ENCODE peak calls at places on chromosomes 7 and 10, in ten cellular contexts. M is uterus, Y is sigmoid colon, E is cardiac muscle cell, T is ascending aorta, X is left ventricle myocardium inferior, R is hepatocyte, W is upper lobe of right lung, H is tibial artery, I is adrenal gland. A is an unnamed sample. For H3K27me3, H3K36me3 and H3K9me3, the result is how much of the 10 kb centered on the place peaks cover.

GRCh38 chr7:128906001-128906765 is 4.3 kb downstream of the KCP start:
- DNase-seq in M (no peak), Y (peak), E (no peak), T (no peak), X (no peak), R (no peak), W (peak), H (no peak), I (no peak), A (no peak)

GRCh38 chr7:117021960-117022359 is 68.7 kb downstream of the ST7 start:
- DNase-seq in M (no peak), Y (no peak), E (no peak), T (no peak), X (no peak), R (no peak), W (no peak), H (no peak), I (no peak), A (no peak)

GRCh38 chr10:32299354-32299980 is 47.5 kb downstream of the EPC1 start:
- DNase-seq in M (no peak), Y (no peak), E (no peak), T (no peak), X (no peak), R (no peak), W (no peak), H (no peak), I (no peak), A (no peak)

GRCh38 chr10:31521432-31521831 is 202.4 kb downstream of the ZEB1 start:
- DNase-seq in M (no peak), Y (no peak), E (no peak), T (no peak), X (no peak), R (no peak), W (no peak), H (no peak), I (no peak), A (no peak)

GRCh38 chr7:4880218-4880617 is 3.3 kb downstream of the RADIL start:
- DNase-seq in M (no peak), Y (peak), E (peak), T (no peak), X (no peak), R (no peak), W (no peak), H (no peak), I (no peak), A (no peak)

GRCh38 chr7:91248996-91249395 is 15.2 kb upstream of the FZD1 start:
- DNase-seq in M (no peak), Y (no peak), E (peak), T (no peak), X (no peak), R (no peak), W (no peak), H (no peak), I (no peak), A (no peak)

GRCh38 chr10:90917231-90917967 is 3.5 kb downstream of the ANKRD1 start:
- DNase-seq in M (no peak), Y (no peak), E (no peak), T (no peak), X (no peak), R (no peak), W (no peak), H (no peak), I (no peak), A (no peak)

GRCh38 chr10:34028936-34029335 is 694.5 kb upstream of the NRP1 start:
- DNase-seq in M (no peak), Y (no peak), E (no peak), T (no peak), X (no peak), R (no peak), W (no peak), H (no peak), I (no peak), A (no peak)

GRCh38 chr10:22984066-22984465 is 56.2 kb downstream of the ARMC3 start:
- DNase-seq in M (no peak), Y (no peak), E (no peak), T (no peak), X (no peak), R (no peak), W (no peak), H (no peak), I (no peak), A (no peak)

GRCh38 chr10:97736902-97737769 is at the start of gene ZFYVE27:
- DNase-seq in M (peak), Y (peak), E (peak), T (peak), X (peak), R (peak), W (peak), H (peak), I (peak), A (peak)

GRCh38 chr10:57661206-57661605 is 606.5 kb downstream of the IPMK start:
- DNase-seq in M (no peak), Y (no peak), E (no peak), T (no peak), X (no peak), R (no peak), W (no peak), H (no peak), I (peak), A (no peak)

GRCh38 chr7:11177793-11178192 is 204.1 kb downstream of the PHF14 start:
- DNase-seq in M (no peak), Y (no peak), E (no peak), T (no peak), X (no peak), R (no peak), W (no peak), H (no peak), I (no peak), A (no peak)

GRCh38 chr7:98685541-98685940 is 68.5 kb downstream of the NPTX2 start:
- DNase-seq in M (no peak), Y (no peak), E (no peak), T (no peak), X (no peak), R (no peak), W (no peak), H (no peak), I (no peak), A (no peak)

GRCh38 chr10:129131439-129132122 is 335.5 kb upstream of the MGMT start:
- DNase-seq in M (peak), Y (no peak), E (no peak), T (no peak), X (no peak), R (no peak), W (no peak), H (peak), I (peak), A (no peak)

GRCh38 chr10:1361411-1362105 is 305.4 kb downstream of the WDR37 start:
- DNase-seq in M (no peak), Y (no peak), E (no peak), T (no peak), X (no peak), R (no peak), W (no peak), H (no peak), I (no peak), A (no peak)

GRCh38 chr10:62052276-62052675 is 150.8 kb downstream of the ARID5B start:
- DNase-seq in M (no peak), Y (no peak), E (no peak), T (no peak), X (no peak), R (no peak), W (no peak), H (no peak), I (no peak), A (no peak)

GRCh38 chr7:28088032-28088431 is 92.6 kb downstream of the JAZF1 start:
- DNase-seq in M (no peak), Y (no peak), E (no peak), T (no peak), X (no peak), R (no peak), W (no peak), H (no peak), I (no peak), A (no peak)

GRCh38 chr10:19408924-19409323 is 360.3 kb downstream of the MALRD1 start:
- DNase-seq in M (no peak), Y (no peak), E (no peak), T (no peak), X (no peak), R (no peak), W (no peak), H (no peak), I (no peak), A (no peak)

GRCh38 chr7:98935811-98936210 is 57.5 kb downstream of the TRRAP start:
- DNase-seq in M (no peak), Y (no peak), E (no peak), T (no peak), X (no peak), R (no peak), W (no peak), H (no peak), I (no peak), A (no peak)

GRCh38 chr7:96649981-96650380 is 59.7 kb downstream of the SEM1 start:
- DNase-seq in M (no peak), Y (no peak), E (no peak), T (no peak), X (no peak), R (no peak), W (no peak), H (no peak), I (no peak), A (no peak)

GRCh38 chr10:88791924-88792323 is 10.6 kb upstream of the LIPM start:
- DNase-seq in M (no peak), Y (no peak), E (peak), T (no peak), X (no peak), R (peak), W (no peak), H (no peak), I (peak), A (no peak)

GRCh38 chr10:93412801-93413200 is 69.3 kb downstream of the MYOF start:
- DNase-seq in M (no peak), Y (no peak), E (no peak), T (no peak), X (no peak), R (no peak), W (no peak), H (no peak), I (no peak), A (no peak)

GRCh38 chr10:47295411-47295810 is 4.6 kb upstream of the GDF10 start:
- DNase-seq in M (no peak), Y (peak), E (no peak), T (no peak), X (no peak), R (no peak), W (peak), H (no peak), I (no peak), A (no peak)

GRCh38 chr10:47296111-47296894 is 3.7 kb upstream of the GDF10 start:
- DNase-seq in M (no peak), Y (peak), E (no peak), T (no peak), X (no peak), R (peak), W (no peak), H (peak), I (no peak), A (no peak)

GRCh38 chr10:47294501-47294900 is 5.5 kb upstream of the GDF10 start:
- DNase-seq in M (no peak), Y (peak), E (no peak), T (no peak), X (no peak), R (no peak), W (peak), H (no peak), I (no peak), A (no peak)

GRCh38 chr10:47291682-47292081 is 8.3 kb upstream of the GDF10 start:
- DNase-seq in M (no peak), Y (peak), E (no peak), T (no peak), X (no peak), R (no peak), W (no peak), H (no peak), I (no peak), A (no peak)

DNA sequence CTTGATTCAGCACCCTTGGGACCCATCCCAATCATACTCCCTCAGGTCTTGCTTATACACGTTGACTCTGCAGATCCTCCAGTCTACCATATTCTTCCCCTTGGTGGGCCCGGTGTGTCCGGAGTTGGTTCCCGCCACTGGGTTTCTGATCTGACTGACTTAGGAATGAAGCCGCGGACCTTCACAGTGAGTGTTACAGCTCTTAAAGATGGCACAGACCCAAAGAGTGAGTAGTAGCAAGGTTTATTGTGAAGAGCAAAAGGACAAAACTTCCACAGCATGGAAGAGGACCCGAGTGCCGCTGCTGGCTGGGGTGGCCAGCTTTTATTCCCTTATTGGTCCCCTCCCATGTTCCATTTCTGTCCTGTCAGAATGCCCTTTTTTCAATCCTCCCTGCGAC is 5.9 kb upstream of the GDF10 start:
- DNase-seq in M (no peak), Y (no peak), E (no peak), T (no peak), X (no peak), R (no peak), W (no peak), H (no peak), I (no peak), A (no peak)
- H3K27me3 ChIP-seq in M (under half), Y (under half), E (under half), T (under half), X (under half), R (under half), W (under half), H (under half), I (under half), A (under half)

GRCh38 chr10:119827430-119827829 is 45.2 kb downstream of the MCMBP start:
- DNase-seq in M (no peak), Y (no peak), E (no peak), T (no peak), X (no peak), R (no peak), W (no peak), H (no peak), I (no peak), A (no peak)
- H3K36me3 ChIP-seq in M (under half), Y (under half), E (under half), T (half or more), X (half or more), R (under half), W (half or more), H (half or more), I (under half), A (under half)

GRCh38 chr7:46567858-46568257 is 646.8 kb upstream of the IGFBP3 start:
- DNase-seq in M (no peak), Y (no peak), E (no peak), T (no peak), X (no peak), R (no peak), W (no peak), H (no peak), I (no peak), A (no peak)
- H3K9me3 ChIP-seq in M (under half), Y (under half), E (under half), T (under half), X (under half), R (under half), W (under half), H (under half), I (under half), A (under half)

GRCh38 chr10:75408911-75409885 is 7.6 kb upstream of the ZNF503 start:
- DNase-seq in M (peak), Y (peak), E (peak), T (no peak), X (peak), R (peak), W (peak), H (peak), I (peak), A (no peak)

GRCh38 chr10:75408512-75408881 is 6.9 kb upstream of the ZNF503 start:
- DNase-seq in M (peak), Y (no peak), E (peak), T (no peak), X (peak), R (peak), W (peak), H (no peak), I (no peak), A (no peak)

GRCh38 chr10:75407716-75408511 is 6.3 kb upstream of the ZNF503 start:
- DNase-seq in M (peak), Y (no peak), E (peak), T (no peak), X (peak), R (peak), W (peak), H (peak), I (peak), A (no peak)

GRCh38 chr10:75407296-75407715 is 5.7 kb upstream of the ZNF503 start:
- DNase-seq in M (no peak), Y (no peak), E (peak), T (no peak), X (no peak), R (no peak), W (peak), H (no peak), I (no peak), A (no peak)

GRCh38 chr10:75410135-75410787 is 8.7 kb upstream of the ZNF503 start:
- DNase-seq in M (peak), Y (no peak), E (peak), T (no peak), X (peak), R (no peak), W (no peak), H (no peak), I (no peak), A (no peak)
- H3K27me3 ChIP-seq in M (under half), Y (under half), E (half or more), T (under half), X (under half), R (under half), W (under half), H (under half), I (under half), A (under half)

GRCh38 chr7:92732451-92733036 is 103.8 kb downstream of the CDK6 start:
- DNase-seq in M (no peak), Y (no peak), E (no peak), T (no peak), X (no peak), R (no peak), W (no peak), H (no peak), I (no peak), A (no peak)

GRCh38 chr7:92729172-92729571 is 107.2 kb downstream of the CDK6 start:
- DNase-seq in M (no peak), Y (no peak), E (no peak), T (no peak), X (no peak), R (no peak), W (no peak), H (no peak), I (no peak), A (no peak)

GRCh38 chr7:92731327-92732063 is 104.9 kb downstream of the CDK6 start:
- DNase-seq in M (no peak), Y (no peak), E (no peak), T (no peak), X (no peak), R (no peak), W (no peak), H (no peak), I (no peak), A (no peak)

GRCh38 chr7:92729751-92730150 is 106.6 kb downstream of the CDK6 start:
- DNase-seq in M (no peak), Y (no peak), E (no peak), T (no peak), X (no peak), R (no peak), W (no peak), H (no peak), I (no peak), A (no peak)

DNA sequence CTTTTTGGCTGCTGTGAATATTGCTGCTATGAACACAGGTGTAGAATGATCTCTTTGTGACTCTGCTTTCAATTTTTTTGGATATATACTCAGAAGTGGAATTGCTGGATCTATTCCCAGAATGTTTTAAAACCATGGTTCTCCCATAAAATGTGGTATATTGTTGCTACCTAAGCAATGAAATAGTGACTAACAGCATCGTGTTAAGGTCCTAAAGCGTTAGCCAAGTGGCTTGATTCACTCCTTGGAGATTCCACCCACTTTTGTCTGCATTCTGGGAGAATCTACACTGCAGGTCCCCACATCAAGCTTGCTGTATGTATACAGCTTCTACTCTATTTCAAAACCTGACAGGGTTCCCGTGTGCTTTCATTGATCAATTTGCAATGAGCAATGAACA is 105.6 kb downstream of the CDK6 start:
- DNase-seq in M (no peak), Y (no peak), E (no peak), T (no peak), X (no peak), R (no peak), W (no peak), H (no peak), I (no peak), A (no peak)
- H3K36me3 ChIP-seq in M (under half), Y (under half), E (under half), T (under half), X (under half), R (under half), W (under half), H (under half), I (under half), A (under half)

GRCh38 chr10:131391991-131392390 is 80.5 kb upstream of the TCERG1L start:
- DNase-seq in M (no peak), Y (no peak), E (no peak), T (no peak), X (no peak), R (no peak), W (no peak), H (no peak), I (no peak), A (no peak)

GRCh38 chr10:131381576-131381975 is 70.1 kb upstream of the TCERG1L start:
- DNase-seq in M (no peak), Y (peak), E (no peak), T (no peak), X (no peak), R (no peak), W (no peak), H (no peak), I (no peak), A (no peak)

DNA sequence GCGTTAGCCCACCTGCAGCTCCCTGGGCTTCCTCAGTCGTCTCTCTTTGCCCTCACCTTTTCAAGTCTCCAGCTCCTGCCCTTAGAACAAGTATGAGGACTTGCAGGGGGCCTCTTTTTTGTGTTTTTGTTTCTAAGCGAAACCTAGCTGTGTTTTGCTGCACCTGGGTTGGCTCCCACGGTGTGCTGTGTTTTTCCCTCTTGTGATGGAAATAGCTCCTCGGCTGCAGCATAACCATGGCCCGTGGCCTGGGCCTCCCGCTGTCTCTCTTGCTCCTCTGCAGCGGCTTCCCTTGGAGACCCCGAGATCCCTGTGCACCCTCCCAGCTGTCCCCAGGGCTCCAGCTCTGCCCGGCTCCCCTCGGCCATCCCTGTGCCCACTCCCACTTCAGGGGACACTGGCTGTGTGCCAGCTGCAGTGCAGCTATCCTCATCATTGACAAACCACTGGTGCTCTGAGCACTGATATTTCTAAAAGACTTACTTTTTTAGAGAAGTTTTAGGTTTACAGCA is 75.6 kb upstream of the TCERG1L start:
- DNase-seq in M (no peak), Y (peak), E (no peak), T (no peak), X (no peak), R (no peak), W (no peak), H (no peak), I (no peak), A (no peak)
- H3K9me3 ChIP-seq in M (under half), Y (under half), E (under half), T (under half), X (under half), R (under half), W (under half), H (under half), I (under half), A (under half)

GRCh38 chr7:1263391-1263951 is 30.8 kb downstream of the UNCX start:
- DNase-seq in M (no peak), Y (no peak), E (no peak), T (no peak), X (no peak), R (no peak), W (no peak), H (no peak), I (no peak), A (no peak)

GRCh38 chr7:1259621-1260020 is 26.9 kb downstream of the UNCX start:
- DNase-seq in M (no peak), Y (no peak), E (no peak), T (no peak), X (no peak), R (no peak), W (no peak), H (no peak), I (no peak), A (no peak)

GRCh38 chr7:1260236-1260635 is 27.6 kb downstream of the UNCX start:
- DNase-seq in M (no peak), Y (no peak), E (no peak), T (no peak), X (no peak), R (no peak), W (no peak), H (no peak), I (no peak), A (no peak)

GRCh38 chr7:1264345-1265280 is 31.9 kb downstream of the UNCX start:
- DNase-seq in M (no peak), Y (no peak), E (no peak), T (no peak), X (no peak), R (no peak), W (no peak), H (no peak), I (no peak), A (no peak)

GRCh38 chr7:1262441-1262840 is 29.8 kb downstream of the UNCX start:
- DNase-seq in M (no peak), Y (no peak), E (no peak), T (no peak), X (no peak), R (no peak), W (no peak), H (no peak), I (no peak), A (no peak)
- H3K27me3 ChIP-seq in M (under half), Y (under half), E (under half), T (under half), X (half or more), R (under half), W (half or more), H (under half), I (under half), A (under half)

A was measured in CD4-positive, alpha-beta memory T cell.